ENCODE peak calls at places on chromosomes 7 and 10, in six cellular contexts. X is A549, G is mesendoderm, M is HCT116, W is mesenchymal stem cell, Q is HepG2. R is an unnamed sample.

GRCh38 chr7:155741805-155742204 is 70.5 kb downstream of the SHH start:
- DNase-seq in X (no peak), G (no peak), Q (no peak), M (no peak), W (no peak), R (no peak)

GRCh38 chr7:105304040-105304895 is 84.5 kb downstream of the SRPK2 start:
- DNase-seq in M (peak; percentile 56), G (peak; percentile 11), Q (peak; percentile 91), X (peak; percentile 11), W (peak; percentile 54), R (peak; percentile 87)

GRCh38 chr10:4708123-4708759 is 117.8 kb upstream of the AKR1E2 start:
- DNase-seq in M (no peak), W (no peak), G (peak; percentile 66), Q (peak; percentile 15), X (peak; percentile 36), R (no peak)

GRCh38 chr10:21171197-21171935 is 274.3 kb upstream of the NEBL start:
- DNase-seq in X (no peak), Q (no peak), G (peak; percentile 59), M (peak; percentile 12), W (peak; percentile 9), R (peak; percentile 85)

GRCh38 chr7:116863168-116863670 is 832 bp downstream of the CAPZA2 start:
- DNase-seq in G (peak; percentile 65), M (no peak), W (peak; percentile 53), X (peak; percentile 31), Q (peak; percentile 19), R (no peak)

GRCh38 chr10:17597386-17597785 is 19.8 kb downstream of the HACD1 start:
- DNase-seq in M (no peak), X (no peak), Q (no peak), W (no peak), G (no peak), R (no peak)

GRCh38 chr10:72323108-72323932 is 31.4 kb downstream of the DNAJB12 start:
- DNase-seq in X (no peak), W (no peak), G (no peak), M (no peak), Q (no peak), R (peak; percentile 43)

GRCh38 chr7:2431260-2431867 is 28.0 kb downstream of the CHST12 start:
- DNase-seq in W (no peak), Q (peak; percentile 45), X (peak; percentile 20), M (no peak), G (peak; percentile 57), R (peak; percentile 76)

GRCh38 chr10:11832042-11832441 is 8.9 kb downstream of the PROSER2 start:
- DNase-seq in G (no peak), M (no peak), Q (peak; percentile 78), W (no peak), X (no peak), R (no peak)

GRCh38 chr7:72441791-72442190 is 29.7 kb upstream of the CALN1 start:
- DNase-seq in M (no peak), X (no peak), Q (no peak), G (peak; percentile 35), W (no peak), R (no peak)

GRCh38 chr10:128062837-128063563 is 63.2 kb downstream of the MKI67 start:
- DNase-seq in W (no peak), M (no peak), X (no peak), G (peak; percentile 72), Q (no peak), R (peak; percentile 10)

GRCh38 chr10:129970404-129971364 is 6.6 kb upstream of the EBF3 start:
- DNase-seq in M (no peak), G (no peak), Q (no peak), X (no peak), W (no peak), R (peak; percentile 94)

DNA sequence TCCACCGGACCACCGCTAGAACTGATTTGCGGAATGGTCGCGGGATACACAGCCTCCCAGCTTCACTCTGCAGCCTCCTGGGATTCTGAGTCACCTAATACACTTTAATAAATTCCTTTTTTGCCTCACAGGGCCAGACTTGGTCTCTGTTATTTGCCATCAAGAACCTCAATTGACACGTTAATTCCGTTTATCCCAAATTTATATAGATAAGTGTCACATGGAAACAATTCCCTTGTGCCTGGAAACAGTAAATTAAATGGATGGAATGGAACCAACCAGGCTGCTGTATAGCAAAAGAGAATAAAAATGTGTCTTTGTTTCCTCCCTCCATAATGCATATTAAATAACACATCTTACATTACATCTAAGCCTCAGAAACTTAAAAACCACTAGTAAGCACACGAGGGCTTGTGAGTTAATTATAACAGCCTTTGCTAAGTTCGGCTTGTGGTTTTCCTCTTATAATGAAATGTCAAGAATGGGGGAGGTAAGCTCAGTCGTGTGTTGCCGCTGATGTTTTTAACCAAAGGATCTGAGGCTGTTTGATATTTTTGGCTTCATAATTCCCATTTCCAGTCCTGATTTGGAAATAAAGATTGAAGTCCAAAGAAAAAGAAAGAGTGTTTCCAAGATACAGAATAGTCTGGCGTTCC is 52.1 kb downstream of the ADRB1 start:
- DNase-seq in W (no peak), G (no peak), X (no peak), Q (no peak), M (no peak), R (peak; percentile 45)
- H3K4me2 ChIP-seq in W (no peak overlapping the region), G (no peak overlapping the region), X (no peak overlapping the region), Q (no peak overlapping the region), M (no peak overlapping the region), R (no peak overlapping the region)

GRCh38 chr10:75353183-75353582 is 48.4 kb downstream of the ZNF503 start:
- DNase-seq in Q (no peak), W (no peak), X (no peak), G (no peak), M (no peak), R (no peak)
- H3K4me2 ChIP-seq in Q (peak overlapping the region; percentile 8), W (no peak overlapping the region), X (no peak overlapping the region), G (no peak overlapping the region), M (no peak overlapping the region), R (no peak overlapping the region)

GRCh38 chr10:95519132-95519487 is 42.1 kb downstream of the SORBS1 start:
- DNase-seq in W (no peak), G (no peak), M (no peak), Q (no peak), X (no peak), R (no peak)

GRCh38 chr10:95516774-95517373 is 44.3 kb downstream of the SORBS1 start:
- DNase-seq in Q (no peak), W (no peak), X (no peak), G (no peak), M (no peak), R (no peak)

GRCh38 chr10:95513941-95514392 is 47.2 kb downstream of the SORBS1 start:
- DNase-seq in Q (no peak), W (peak; percentile 12), X (peak; percentile 37), M (no peak), G (no peak), R (no peak)

GRCh38 chr10:95518455-95519131 is 42.6 kb downstream of the SORBS1 start:
- DNase-seq in W (no peak), G (no peak), X (no peak), M (no peak), Q (no peak), R (no peak)

GRCh38 chr10:95517536-95518454 is 43.4 kb downstream of the SORBS1 start:
- DNase-seq in X (no peak), G (no peak), M (no peak), Q (peak; percentile 70), W (peak; percentile 29), R (no peak)
- H3K4me2 ChIP-seq in X (no peak overlapping the region), G (no peak overlapping the region), M (no peak overlapping the region), Q (no peak overlapping the region), W (no peak overlapping the region), R (no peak overlapping the region)

GRCh38 chr10:1036341-1036791 is 10.7 kb upstream of the IDI2 start:
- DNase-seq in M (no peak), Q (no peak), X (peak; percentile 37), W (peak; percentile 72), G (no peak), R (no peak)

GRCh38 chr10:1043532-1043995 is 5.4 kb downstream of the IDI1 start:
- DNase-seq in M (no peak), W (peak; percentile 33), X (no peak), Q (no peak), G (no peak), R (no peak)

GRCh38 chr10:1041514-1041913 is 7.4 kb downstream of the IDI1 start:
- DNase-seq in M (no peak), G (no peak), X (no peak), Q (no peak), W (peak; percentile 15), R (no peak)

GRCh38 chr10:1037098-1037497 is 11.4 kb upstream of the IDI2 start:
- DNase-seq in G (no peak), M (no peak), Q (no peak), X (no peak), W (peak; percentile 43), R (no peak)

DNA sequence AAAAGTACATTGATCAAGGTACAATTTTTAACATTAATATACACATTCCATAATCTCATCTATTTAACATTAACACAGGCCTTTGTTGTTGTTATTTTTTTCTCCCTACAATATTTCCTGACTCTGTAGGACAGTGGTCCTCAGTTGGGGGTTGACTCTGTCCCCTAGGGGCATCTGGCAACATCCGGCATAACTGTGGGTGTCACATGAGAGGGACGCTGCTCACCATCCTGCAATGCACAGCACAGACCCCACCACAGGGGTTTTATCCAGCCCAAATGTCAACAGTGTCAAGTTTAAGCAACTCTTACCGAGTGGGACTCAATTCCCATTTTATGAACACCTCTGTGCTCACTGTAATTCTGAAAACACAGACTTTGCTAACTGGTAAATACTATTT is 8.8 kb downstream of the IDI1 start:
- DNase-seq in Q (no peak), X (no peak), W (peak; percentile 29), G (no peak), M (no peak), R (no peak)
- H3K4me2 ChIP-seq in Q (no peak overlapping the region), X (no peak overlapping the region), W (no peak overlapping the region), G (no peak overlapping the region), M (no peak overlapping the region), R (no peak overlapping the region)

GRCh38 chr7:519974-520458 is 370 bp upstream of the PDGFA start:
- DNase-seq in M (no peak), X (peak; percentile 78), G (peak; percentile 80), Q (no peak), W (peak; percentile 80), R (peak; percentile 99)
- H3K4me2 ChIP-seq in M (peak overlapping the region; percentile 97), X (peak overlapping the region; percentile 99), G (peak overlapping the region; percentile 44), Q (peak overlapping the region; percentile 53), W (peak overlapping the region; percentile 66), R (peak overlapping the region; percentile 64)

R was measured in osteoblast.